ENCODE peak calls at places on chromosomes 11 and 22, in ten cellular contexts. L, R, M, U, E, V, P, Y, G and Z are unnamed samples.

GRCh38 chr22:26769663-26770062 is 112.3 kb downstream of the MIAT start:
- DNase-seq in L (no peak), R (no peak), M (no peak), U (no peak), E (no peak), V (no peak), P (no peak), Y (no peak), G (no peak), Z (no peak)

GRCh38 chr22:37181681-37182080 is 6.4 kb downstream of the C1QTNF6 start:
- DNase-seq in L (no peak), R (no peak), M (no peak), U (no peak), E (no peak), V (no peak), P (no peak), Y (no peak), G (no peak), Z (no peak)

GRCh38 chr11:10931761-10932700 is 74.2 kb upstream of the ZBED5 start:
- DNase-seq in L (peak), R (peak), M (no peak), U (no peak), E (no peak), V (no peak), P (no peak), Y (no peak), G (no peak), Z (no peak)

GRCh38 chr22:36725366-36726006 is 21.9 kb upstream of the CACNG2 start:
- DNase-seq in L (no peak), R (no peak), M (no peak), U (no peak), E (no peak), V (no peak), P (no peak), Y (no peak), G (no peak), Z (no peak)

GRCh38 chr11:69207165-69207889 is 51.6 kb downstream of the SMIM38 start:
- DNase-seq in L (peak), R (no peak), M (no peak), U (no peak), E (no peak), V (no peak), P (no peak), Y (no peak), G (no peak), Z (no peak)

GRCh38 chr11:114154271-114155047 is 94.9 kb downstream of the ZBTB16 start:
- DNase-seq in L (no peak), R (no peak), M (no peak), U (no peak), E (no peak), V (no peak), P (no peak), Y (no peak), G (no peak), Z (no peak)

GRCh38 chr22:29072193-29072978 is 449 bp upstream of the KREMEN1 start:
- DNase-seq in L (peak), R (peak), M (peak), U (peak), E (peak), V (peak), P (peak), Y (peak), G (peak), Z (peak)

GRCh38 chr11:119491753-119492455 is 68.9 kb upstream of the THY1 start:
- DNase-seq in L (no peak), R (peak), M (no peak), U (no peak), E (no peak), V (no peak), P (no peak), Y (no peak), G (peak), Z (no peak)

GRCh38 chr11:134950692-134951304 is 538.8 kb upstream of the B3GAT1 start:
- DNase-seq in L (no peak), R (no peak), M (no peak), U (no peak), E (no peak), V (no peak), P (no peak), Y (no peak), G (no peak), Z (no peak)

GRCh38 chr11:78030429-78031325 is 7.6 kb upstream of the KCTD14 start:
- DNase-seq in L (no peak), R (peak), M (no peak), U (peak), E (no peak), V (peak), P (peak), Y (no peak), G (peak), Z (peak)

GRCh38 chr11:78341841-78342240 is 75.8 kb downstream of the GAB2 start:
- DNase-seq in L (no peak), R (no peak), M (no peak), U (no peak), E (no peak), V (no peak), P (no peak), Y (no peak), G (no peak), Z (peak)

GRCh38 chr22:44601725-44602124 is 100.3 kb upstream of the PRR5 start:
- DNase-seq in L (no peak), R (no peak), M (no peak), U (no peak), E (no peak), V (no peak), P (no peak), Y (no peak), G (no peak), Z (no peak)

GRCh38 chr22:49934144-49934890 is 15.9 kb downstream of the CRELD2 start:
- DNase-seq in L (no peak), R (no peak), M (peak), U (peak), E (no peak), V (no peak), P (no peak), Y (no peak), G (no peak), Z (peak)

GRCh38 chr11:97938789-97939188 is 1082.0 kb upstream of the CNTN5 start:
- DNase-seq in L (no peak), R (no peak), M (no peak), U (no peak), E (no peak), V (no peak), P (no peak), Y (no peak), G (no peak), Z (no peak)

GRCh38 chr11:113481226-113481625 is 6.0 kb upstream of the DRD2 start:
- DNase-seq in L (no peak), R (no peak), M (no peak), U (no peak), E (no peak), V (no peak), P (no peak), Y (no peak), G (no peak), Z (no peak)

GRCh38 chr11:29448246-29448877 is 568.5 kb downstream of the KCNA4 start:
- DNase-seq in L (peak), R (peak), M (no peak), U (no peak), E (no peak), V (no peak), P (no peak), Y (no peak), G (no peak), Z (peak)

GRCh38 chr11:60957188-60957587 is 5.2 kb upstream of the SLC15A3 start:
- DNase-seq in L (no peak), R (no peak), M (no peak), U (no peak), E (no peak), V (no peak), P (no peak), Y (no peak), G (no peak), Z (no peak)

GRCh38 chr11:82676483-82677094 is 57.1 kb downstream of the FAM181B start:
- DNase-seq in L (no peak), R (no peak), M (no peak), U (no peak), E (no peak), V (no peak), P (no peak), Y (no peak), G (no peak), Z (no peak)

GRCh38 chr22:44584256-44584902 is 86.3 kb upstream of the RTL6 start:
- DNase-seq in L (no peak), R (no peak), M (no peak), U (no peak), E (no peak), V (no peak), P (no peak), Y (no peak), G (no peak), Z (no peak)

GRCh38 chr11:61683961-61684869 is 4.0 kb downstream of the DAGLA start:
- DNase-seq in L (no peak), R (no peak), M (peak), U (no peak), E (no peak), V (no peak), P (no peak), Y (no peak), G (no peak), Z (no peak)

GRCh38 chr11:17475666-17476316 is 854 bp downstream of the ABCC8 start:
- DNase-seq in L (peak), R (no peak), M (no peak), U (no peak), E (no peak), V (no peak), P (no peak), Y (no peak), G (no peak), Z (peak)

GRCh38 chr11:33043221-33043833 is 4.0 kb downstream of the TCP11L1 start:
- DNase-seq in L (no peak), R (no peak), M (no peak), U (no peak), E (no peak), V (no peak), P (no peak), Y (no peak), G (no peak), Z (no peak)

GRCh38 chr11:62171261-62171723 is 18.7 kb upstream of the SCGB1D1 start:
- DNase-seq in L (peak), R (peak), M (peak), U (peak), E (peak), V (peak), P (peak), Y (peak), G (peak), Z (peak)

GRCh38 chr11:64226507-64227051 is 505 bp downstream of the NUDT22 start:
- DNase-seq in L (no peak), R (peak), M (peak), U (peak), E (peak), V (no peak), P (no peak), Y (no peak), G (peak), Z (no peak)

GRCh38 chr11:27673979-27674663 is 26.1 kb downstream of the BDNF start:
- DNase-seq in L (no peak), R (no peak), M (no peak), U (no peak), E (no peak), V (no peak), P (no peak), Y (no peak), G (no peak), Z (no peak)

GRCh38 chr22:48099671-48100070 is 1337.2 kb downstream of the TBC1D22A start:
- DNase-seq in L (no peak), R (no peak), M (no peak), U (no peak), E (no peak), V (no peak), P (no peak), Y (no peak), G (no peak), Z (no peak)